ENCODE peak calls at places on chromosomes 16 and 17, in ten cellular contexts. I is lung, D is heart right ventricle, W is fibroblast of mammary gland, Y is skeletal muscle cell, L is activated gamma-delta T cell treated with Interleukin-2 at 50 U/mL for 16 hours, U is right cardiac atrium, Z is colonic mucosa, K is NCI-H2081, P is A172. C is an unnamed sample.

GRCh38 chr16:57358527-57359095 is at the start of gene CCL22:
- DNase-seq in I (no peak), D (no peak), W (no peak), Y (no peak), L (no peak), U (no peak), Z (no peak), K (no peak), P (no peak), C (no peak)

GRCh38 chr17:19555746-19556145 is 22.1 kb downstream of the SLC47A1 start:
- DNase-seq in I (no peak), D (no peak), W (no peak), Y (no peak), L (no peak), U (no peak), Z (no peak), K (no peak), P (no peak), C (no peak)

GRCh38 chr16:54266363-54266955 is 20.1 kb downstream of the IRX3 start:
- DNase-seq in I (no peak), D (no peak), W (peak; percentile 71), Y (no peak), L (no peak), U (no peak), Z (no peak), K (no peak), P (no peak), C (no peak)

GRCh38 chr17:7839890-7840260 is 5.9 kb downstream of the KDM6B start:
- DNase-seq in I (no peak), D (no peak), W (peak; percentile 48), Y (no peak), L (no peak), U (no peak), Z (no peak), K (no peak), P (peak; percentile 24), C (no peak)

GRCh38 chr17:77736207-77736600 is 222.3 kb upstream of the TNRC6C start:
- DNase-seq in I (no peak), D (no peak), W (no peak), Y (no peak), L (no peak), U (peak; percentile 65), Z (peak; percentile 21), K (peak; percentile 75), P (no peak), C (no peak)

GRCh38 chr16:88338111-88338510 is 44.6 kb upstream of the ZNF469 start:
- DNase-seq in I (no peak), D (no peak), W (no peak), Y (no peak), L (no peak), U (peak; percentile 51), Z (no peak), K (no peak), P (no peak), C (no peak)

GRCh38 chr17:9529033-9529748 is 46.4 kb downstream of the STX8 start:
- DNase-seq in I (no peak), D (no peak), W (peak; percentile 60), Y (no peak), L (no peak), U (no peak), Z (no peak), K (no peak), P (peak; percentile 19), C (no peak)

GRCh38 chr17:78127240-78127887 is 1.2 kb downstream of the TMC6 start:
- DNase-seq in I (peak; percentile 75), D (peak; percentile 78), W (no peak), Y (no peak), L (peak; percentile 70), U (peak; percentile 92), Z (peak; percentile 78), K (no peak), P (no peak), C (no peak)

GRCh38 chr17:34797724-34798123 is 163.5 kb downstream of the CCT6B start:
- DNase-seq in I (no peak), D (peak; percentile 21), W (peak; percentile 1), Y (no peak), L (no peak), U (no peak), Z (no peak), K (no peak), P (peak; percentile 46), C (peak; percentile 17)

GRCh38 chr16:10039220-10040096 is 142.8 kb downstream of the GRIN2A start:
- DNase-seq in I (no peak), D (peak; percentile 17), W (peak; percentile 14), Y (no peak), L (no peak), U (peak; percentile 57), Z (no peak), K (no peak), P (no peak), C (no peak)

GRCh38 chr17:7832431-7832830 is 1.6 kb upstream of the KDM6B start:
- DNase-seq in I (no peak), D (no peak), W (no peak), Y (no peak), L (no peak), U (no peak), Z (no peak), K (no peak), P (no peak), C (no peak)

GRCh38 chr16:11316331-11317015 is 28.8 kb upstream of the RMI2 start:
- DNase-seq in I (no peak), D (no peak), W (no peak), Y (no peak), L (no peak), U (no peak), Z (no peak), K (no peak), P (peak; percentile 75), C (no peak)

GRCh38 chr17:7132511-7133094 is 18.0 kb upstream of the ASGR2 start:
- DNase-seq in I (no peak), D (no peak), W (no peak), Y (no peak), L (peak; percentile 45), U (no peak), Z (no peak), K (no peak), P (peak; percentile 14), C (no peak)

GRCh38 chr16:85082553-85083050 is 29.7 kb downstream of the CIBAR2 start:
- DNase-seq in I (no peak), D (no peak), W (no peak), Y (no peak), L (no peak), U (peak; percentile 56), Z (no peak), K (no peak), P (no peak), C (no peak)

GRCh38 chr16:49881890-49882289 is 26.0 kb upstream of the ZNF423 start:
- DNase-seq in I (no peak), D (no peak), W (no peak), Y (no peak), L (no peak), U (no peak), Z (no peak), K (no peak), P (no peak), C (no peak)

GRCh38 chr16:50696575-50697420 is 3.4 kb downstream of the NOD2 start:
- DNase-seq in I (peak; percentile 80), D (peak; percentile 75), W (peak; percentile 81), Y (no peak), L (peak; percentile 22), U (peak; percentile 92), Z (peak; percentile 92), K (no peak), P (peak; percentile 80), C (peak; percentile 77)

GRCh38 chr17:48618366-48618896 is 3.3 kb upstream of the HOXB8 start:
- DNase-seq in I (peak; percentile 84), D (peak; percentile 86), W (peak; percentile 78), Y (no peak), L (peak; percentile 79), U (peak; percentile 94), Z (peak; percentile 93), K (peak; percentile 84), P (peak; percentile 92), C (peak; percentile 93)

GRCh38 chr16:31706318-31706717 is 167.3 kb upstream of the ZNF267 start:
- DNase-seq in I (peak; percentile 23), D (no peak), W (no peak), Y (no peak), L (no peak), U (no peak), Z (no peak), K (no peak), P (no peak), C (no peak)

GRCh38 chr16:23401142-23401541 is 51.8 kb downstream of the COG7 start:
- DNase-seq in I (peak; percentile 56), D (no peak), W (no peak), Y (no peak), L (no peak), U (no peak), Z (no peak), K (no peak), P (no peak), C (no peak)